ENCODE peak calls at places on chromosomes 6 and 20, in nine cellular contexts. I is lower lobe of right lung; L is stimulated activated CD8-positive, alpha-beta memory T cell treated with anti-CD3 and anti-CD28 coated beads, Interleukin-4, amount 100 ng/mL, for 4 hours; H is posterior cingulate gyrus; T is stimulated activated CD4-positive, alpha-beta T cell treated with anti-CD3 and anti-CD28 coated beads, Interleukin-2, amount 100 ng/mL, for 48 hours; X is H9; A is GDM1; Z is activated naive CD4-positive, alpha-beta T cell; M is CD8-positive, alpha-beta memory T cell. O is an unnamed sample.

GRCh38 chr20:1022871-1023270 is 20.8 kb upstream of the RSPO4 start:
- DNase-seq in X (no peak), T (no peak), H (no peak), A (no peak), Z (no peak), M (no peak), L (no peak), I (no peak), O (no peak)

GRCh38 chr6:90645634-90646033 is 58.8 kb upstream of the MAP3K7 start:
- DNase-seq in L (no peak), A (no peak), H (no peak), T (no peak), X (no peak), Z (no peak), I (no peak), M (no peak), O (no peak)

GRCh38 chr6:129607581-129608186 is 102.3 kb downstream of the ARHGAP18 start:
- DNase-seq in M (no peak), H (no peak), I (no peak), T (no peak), L (no peak), A (no peak), X (no peak), Z (no peak), O (no peak)

GRCh38 chr20:7346026-7346425 is 578.5 kb downstream of the BMP2 start:
- DNase-seq in T (no peak), A (no peak), I (no peak), M (no peak), L (no peak), X (no peak), H (no peak), Z (no peak), O (no peak)

GRCh38 chr20:45679650-45680049 is 9.6 kb upstream of the WFDC11 start:
- DNase-seq in A (no peak), X (no peak), H (no peak), Z (no peak), M (no peak), I (no peak), L (no peak), T (no peak), O (no peak)

GRCh38 chr20:55160022-55160421 is 684.6 kb downstream of the DOK5 start:
- DNase-seq in A (no peak), H (no peak), Z (no peak), L (no peak), M (no peak), T (no peak), I (no peak), X (no peak), O (no peak)

GRCh38 chr6:17506962-17507361 is 93.1 kb upstream of the FAM8A1 start:
- DNase-seq in Z (no peak), M (no peak), A (no peak), X (no peak), I (no peak), T (no peak), H (no peak), L (no peak), O (no peak)

GRCh38 chr6:125310994-125311649 is 9.4 kb upstream of the HDDC2 start:
- DNase-seq in L (no peak), X (no peak), I (no peak), T (no peak), M (no peak), Z (no peak), H (no peak), A (peak), O (no peak)

GRCh38 chr6:168121308-168121665 is 42.3 kb upstream of the FRMD1 start:
- DNase-seq in H (peak), I (no peak), A (no peak), M (no peak), X (peak), Z (no peak), T (no peak), L (no peak), O (no peak)

GRCh38 chr6:37279366-37280134 is 21.6 kb upstream of the TMEM217 start:
- DNase-seq in Z (no peak), A (no peak), M (no peak), T (no peak), H (no peak), I (no peak), L (no peak), X (no peak), O (no peak)

GRCh38 chr6:27582928-27583725 is 110.2 kb upstream of the ZNF184 start:
- DNase-seq in T (peak), A (no peak), M (no peak), L (no peak), I (no peak), Z (no peak), H (no peak), X (peak), O (no peak)

GRCh38 chr6:52482903-52483670 is 62.9 kb downstream of the EFHC1 start:
- DNase-seq in H (no peak), A (no peak), L (no peak), M (no peak), Z (no peak), I (no peak), T (no peak), X (peak), O (no peak)

GRCh38 chr6:18752278-18753057 is 365.3 kb downstream of the RNF144B start:
- DNase-seq in M (no peak), A (no peak), H (no peak), I (no peak), T (no peak), L (no peak), X (peak), Z (no peak), O (no peak)

GRCh38 chr6:41698350-41698781 is 37.0 kb downstream of the TFEB start:
- DNase-seq in M (no peak), X (no peak), T (no peak), Z (no peak), L (no peak), H (no peak), A (no peak), I (no peak), O (no peak)

GRCh38 chr6:132122871-132123270 is 171.7 kb upstream of the CCN2 start:
- DNase-seq in Z (no peak), M (no peak), L (no peak), X (no peak), A (peak), I (no peak), T (no peak), H (no peak), O (no peak)

GRCh38 chr20:6956056-6956455 is 188.6 kb downstream of the BMP2 start:
- DNase-seq in L (no peak), M (no peak), I (no peak), H (no peak), A (no peak), T (no peak), X (no peak), Z (no peak), O (no peak)

GRCh38 chr6:38305995-38306681 is 333.6 kb downstream of the BTBD9 start:
- DNase-seq in T (no peak), I (no peak), A (no peak), H (no peak), M (no peak), Z (no peak), X (no peak), L (no peak), O (no peak)

GRCh38 chr20:47821481-47822100 is 36.3 kb upstream of the SULF2 start:
- DNase-seq in X (no peak), I (no peak), L (no peak), T (no peak), A (no peak), Z (no peak), H (no peak), M (no peak), O (no peak)

GRCh38 chr6:156827382-156827781 is 50.2 kb downstream of the ARID1B start:
- DNase-seq in M (no peak), L (no peak), Z (no peak), I (no peak), T (no peak), A (no peak), H (no peak), X (no peak), O (no peak)

GRCh38 chr6:153553627-153554026 is 422.5 kb upstream of the RGS17 start:
- DNase-seq in T (no peak), Z (no peak), A (no peak), X (peak), H (no peak), I (no peak), L (no peak), M (no peak), O (no peak)

GRCh38 chr20:5864873-5865582 is 85.3 kb downstream of the TRMT6 start:
- DNase-seq in L (no peak), H (no peak), Z (no peak), M (no peak), I (no peak), T (no peak), X (no peak), A (no peak), O (peak)

GRCh38 chr6:148887181-148887580 is 140.4 kb downstream of the UST start:
- DNase-seq in H (no peak), I (no peak), Z (no peak), X (no peak), T (no peak), A (no peak), L (no peak), M (no peak), O (no peak)